ENCODE peak calls at places on chromosomes 1 and 21, in eight cellular contexts. One of them, this sample, is unnamed.

GRCh38 chr1:168468042-168468809 is 75.6 kb downstream of the XCL2 start:
- DNase-seq in fibroblast of mammary gland: no peak
- DNase-seq in hypothalamus: no peak
- DNase-seq in cerebellar cortex: no peak
- DNase-seq in activated gamma-delta T cell: no peak
- DNase-seq in AG09319: no peak
- DNase-seq in GM23248: no peak
- DNase-seq in stimulated activated CD4-positive, alpha-beta T cell treated with anti-CD3 and anti-CD28 coated beads, TNF-alpha, amount 100 ng/mL, for 1 hour: no peak
- DNase-seq in this sample: no peak

GRCh38 chr1:42002220-42002619 is 83.5 kb upstream of the HIVEP3 start:
- DNase-seq in fibroblast of mammary gland: no peak
- DNase-seq in hypothalamus: no peak
- DNase-seq in cerebellar cortex: peak; percentile 24
- DNase-seq in activated gamma-delta T cell: no peak
- DNase-seq in AG09319: no peak
- DNase-seq in GM23248: no peak
- DNase-seq in stimulated activated CD4-positive, alpha-beta T cell treated with anti-CD3 and anti-CD28 coated beads, TNF-alpha, amount 100 ng/mL, for 1 hour: no peak
- DNase-seq in this sample: no peak

GRCh38 chr1:164651378-164651951 is 92.5 kb downstream of the PBX1 start:
- DNase-seq in fibroblast of mammary gland: peak; percentile 77
- DNase-seq in hypothalamus: no peak
- DNase-seq in cerebellar cortex: no peak
- DNase-seq in activated gamma-delta T cell: no peak
- DNase-seq in AG09319: no peak
- DNase-seq in GM23248: peak; percentile 39
- DNase-seq in stimulated activated CD4-positive, alpha-beta T cell treated with anti-CD3 and anti-CD28 coated beads, TNF-alpha, amount 100 ng/mL, for 1 hour: no peak
- DNase-seq in this sample: no peak

GRCh38 chr1:204927673-204928641 is 57.3 kb downstream of the NFASC start:
- DNase-seq in fibroblast of mammary gland: no peak
- DNase-seq in hypothalamus: no peak
- DNase-seq in cerebellar cortex: no peak
- DNase-seq in activated gamma-delta T cell: no peak
- DNase-seq in AG09319: no peak
- DNase-seq in GM23248: no peak
- DNase-seq in stimulated activated CD4-positive, alpha-beta T cell treated with anti-CD3 and anti-CD28 coated beads, TNF-alpha, amount 100 ng/mL, for 1 hour: no peak
- DNase-seq in this sample: no peak

GRCh38 chr21:44695176-44695575 is 1.8 kb upstream of the KRTAP10-12 start:
- DNase-seq in fibroblast of mammary gland: no peak
- DNase-seq in hypothalamus: no peak
- DNase-seq in cerebellar cortex: no peak
- DNase-seq in activated gamma-delta T cell: no peak
- DNase-seq in AG09319: no peak
- DNase-seq in GM23248: no peak
- DNase-seq in stimulated activated CD4-positive, alpha-beta T cell treated with anti-CD3 and anti-CD28 coated beads, TNF-alpha, amount 100 ng/mL, for 1 hour: no peak
- DNase-seq in this sample: no peak

GRCh38 chr21:15241997-15242767 is 177.4 kb upstream of the NRIP1 start:
- DNase-seq in fibroblast of mammary gland: no peak
- DNase-seq in hypothalamus: no peak
- DNase-seq in cerebellar cortex: no peak
- DNase-seq in activated gamma-delta T cell: no peak
- DNase-seq in AG09319: no peak
- DNase-seq in GM23248: no peak
- DNase-seq in stimulated activated CD4-positive, alpha-beta T cell treated with anti-CD3 and anti-CD28 coated beads, TNF-alpha, amount 100 ng/mL, for 1 hour: no peak
- DNase-seq in this sample: no peak

GRCh38 chr1:246537887-246538286 is 28.2 kb downstream of the TFB2M start:
- DNase-seq in fibroblast of mammary gland: no peak
- DNase-seq in hypothalamus: no peak
- DNase-seq in cerebellar cortex: no peak
- DNase-seq in activated gamma-delta T cell: no peak
- DNase-seq in AG09319: no peak
- DNase-seq in GM23248: no peak
- DNase-seq in stimulated activated CD4-positive, alpha-beta T cell treated with anti-CD3 and anti-CD28 coated beads, TNF-alpha, amount 100 ng/mL, for 1 hour: no peak
- DNase-seq in this sample: no peak

GRCh38 chr1:162846256-162847212 is 14.4 kb downstream of the CCDC190 start:
- DNase-seq in fibroblast of mammary gland: peak; percentile 30
- DNase-seq in hypothalamus: no peak
- DNase-seq in cerebellar cortex: no peak
- DNase-seq in activated gamma-delta T cell: no peak
- DNase-seq in AG09319: peak; percentile 75
- DNase-seq in GM23248: peak; percentile 53
- DNase-seq in stimulated activated CD4-positive, alpha-beta T cell treated with anti-CD3 and anti-CD28 coated beads, TNF-alpha, amount 100 ng/mL, for 1 hour: no peak
- DNase-seq in this sample: no peak

GRCh38 chr1:214310010-214310409 is 29.1 kb downstream of the SMYD2 start:
- DNase-seq in fibroblast of mammary gland: peak; percentile 33
- DNase-seq in hypothalamus: no peak
- DNase-seq in cerebellar cortex: no peak
- DNase-seq in activated gamma-delta T cell: no peak
- DNase-seq in AG09319: no peak
- DNase-seq in GM23248: peak; percentile 40
- DNase-seq in stimulated activated CD4-positive, alpha-beta T cell treated with anti-CD3 and anti-CD28 coated beads, TNF-alpha, amount 100 ng/mL, for 1 hour: no peak
- DNase-seq in this sample: no peak

GRCh38 chr1:45913183-45913924 is 109.9 kb downstream of the MAST2 start:
- DNase-seq in fibroblast of mammary gland: peak; percentile 98
- DNase-seq in hypothalamus: no peak
- DNase-seq in cerebellar cortex: no peak
- DNase-seq in activated gamma-delta T cell: no peak
- DNase-seq in AG09319: peak; percentile 60
- DNase-seq in GM23248: peak; percentile 98
- DNase-seq in stimulated activated CD4-positive, alpha-beta T cell treated with anti-CD3 and anti-CD28 coated beads, TNF-alpha, amount 100 ng/mL, for 1 hour: no peak
- DNase-seq in this sample: peak; percentile 22

GRCh38 chr1:228016653-228017355 is 10.0 kb downstream of the WNT3A start:
- DNase-seq in fibroblast of mammary gland: no peak
- DNase-seq in hypothalamus: no peak
- DNase-seq in cerebellar cortex: no peak
- DNase-seq in activated gamma-delta T cell: no peak
- DNase-seq in AG09319: no peak
- DNase-seq in GM23248: no peak
- DNase-seq in stimulated activated CD4-positive, alpha-beta T cell treated with anti-CD3 and anti-CD28 coated beads, TNF-alpha, amount 100 ng/mL, for 1 hour: no peak
- DNase-seq in this sample: no peak

GRCh38 chr1:20209471-20209870 is 23.2 kb upstream of the PLA2G2C start:
- DNase-seq in fibroblast of mammary gland: no peak
- DNase-seq in hypothalamus: no peak
- DNase-seq in cerebellar cortex: peak; percentile 83
- DNase-seq in activated gamma-delta T cell: no peak
- DNase-seq in AG09319: no peak
- DNase-seq in GM23248: no peak
- DNase-seq in stimulated activated CD4-positive, alpha-beta T cell treated with anti-CD3 and anti-CD28 coated beads, TNF-alpha, amount 100 ng/mL, for 1 hour: no peak
- DNase-seq in this sample: no peak

GRCh38 chr1:48003741-48004503 is 6.7 kb upstream of the TRABD2B start:
- DNase-seq in fibroblast of mammary gland: no peak
- DNase-seq in hypothalamus: no peak
- DNase-seq in cerebellar cortex: no peak
- DNase-seq in activated gamma-delta T cell: no peak
- DNase-seq in AG09319: no peak
- DNase-seq in GM23248: no peak
- DNase-seq in stimulated activated CD4-positive, alpha-beta T cell treated with anti-CD3 and anti-CD28 coated beads, TNF-alpha, amount 100 ng/mL, for 1 hour: no peak
- DNase-seq in this sample: no peak

GRCh38 chr1:205088341-205088740 is 4.1 kb upstream of the TMEM81 start:
- DNase-seq in fibroblast of mammary gland: no peak
- DNase-seq in hypothalamus: no peak
- DNase-seq in cerebellar cortex: no peak
- DNase-seq in activated gamma-delta T cell: no peak
- DNase-seq in AG09319: no peak
- DNase-seq in GM23248: peak; percentile 60
- DNase-seq in stimulated activated CD4-positive, alpha-beta T cell treated with anti-CD3 and anti-CD28 coated beads, TNF-alpha, amount 100 ng/mL, for 1 hour: no peak
- DNase-seq in this sample: no peak

GRCh38 chr1:173175514-173176146 is 31.5 kb downstream of the TNFSF4 start:
- DNase-seq in fibroblast of mammary gland: peak; percentile 41
- DNase-seq in hypothalamus: no peak
- DNase-seq in cerebellar cortex: no peak
- DNase-seq in activated gamma-delta T cell: no peak
- DNase-seq in AG09319: no peak
- DNase-seq in GM23248: peak; percentile 17
- DNase-seq in stimulated activated CD4-positive, alpha-beta T cell treated with anti-CD3 and anti-CD28 coated beads, TNF-alpha, amount 100 ng/mL, for 1 hour: no peak
- DNase-seq in this sample: no peak